ENCODE peak calls at places on chromosomes 2 and 18, in seven cellular contexts. I is testis, P is mammary epithelial cell, Y is aorta, E is adrenal gland, K is PC-3, L is stomach. U is an unnamed sample.

GRCh38 chr2:112481528-112482228 is at the start of gene TTL:
- DNase-seq in I (peak; percentile 77), P (peak; percentile 70), Y (peak; percentile 82), E (peak; percentile 73), K (peak; percentile 76), L (peak; percentile 78), U (peak; percentile 87)

GRCh38 chr18:32724071-32724696 is 48.6 kb downstream of the KLHL14 start:
- DNase-seq in I (no peak), P (no peak), Y (no peak), E (no peak), K (no peak), L (no peak), U (no peak)

GRCh38 chr2:24380687-24381271 is 20.4 kb upstream of the ITSN2 start:
- DNase-seq in I (no peak), P (no peak), Y (no peak), E (peak; percentile 73), K (no peak), L (no peak), U (no peak)

GRCh38 chr2:235939471-235939870 is 228.7 kb downstream of the GBX2 start:
- DNase-seq in I (no peak), P (no peak), Y (no peak), E (no peak), K (no peak), L (no peak), U (no peak)

GRCh38 chr2:222859786-222860726 is 780 bp upstream of the ACSL3 start:
- DNase-seq in I (peak; percentile 39), P (peak; percentile 98), Y (peak; percentile 51), E (peak; percentile 65), K (peak; percentile 97), L (peak; percentile 68), U (no peak)

GRCh38 chr2:67919490-67919889 is 143.3 kb downstream of the C1D start:
- DNase-seq in I (no peak), P (no peak), Y (no peak), E (no peak), K (no peak), L (no peak), U (no peak)

GRCh38 chr2:88765154-88765948 is 73.9 kb downstream of the RPIA start:
- DNase-seq in I (peak; percentile 90), P (peak; percentile 80), Y (no peak), E (peak; percentile 18), K (no peak), L (peak; percentile 58), U (peak; percentile 32)

GRCh38 chr2:149901231-149901859 is 313.8 kb upstream of the MMADHC start:
- DNase-seq in I (no peak), P (no peak), Y (no peak), E (no peak), K (no peak), L (no peak), U (no peak)

GRCh38 chr2:45272549-45273245 is 263.4 kb upstream of the SIX2 start:
- DNase-seq in I (no peak), P (no peak), Y (no peak), E (no peak), K (no peak), L (no peak), U (no peak)

GRCh38 chr2:237097326-237097910 is 11.7 kb downstream of the COPS8 start:
- DNase-seq in I (no peak), P (peak; percentile 25), Y (no peak), E (no peak), K (no peak), L (no peak), U (no peak)

GRCh38 chr2:124325667-124326425 is 300.8 kb downstream of the CNTNAP5 start:
- DNase-seq in I (no peak), P (no peak), Y (no peak), E (no peak), K (no peak), L (no peak), U (no peak)

GRCh38 chr2:240565267-240566202 is 2.7 kb upstream of the RNPEPL1 start:
- DNase-seq in I (peak; percentile 69), P (peak; percentile 72), Y (peak; percentile 90), E (peak; percentile 92), K (peak; percentile 76), L (peak; percentile 91), U (peak; percentile 97)

GRCh38 chr2:73886357-73886756 is 6.5 kb upstream of the ACTG2 start:
- DNase-seq in I (no peak), P (no peak), Y (no peak), E (no peak), K (no peak), L (no peak), U (no peak)

GRCh38 chr18:11323359-11323819 is 174.0 kb upstream of the PIEZO2 start:
- DNase-seq in I (peak; percentile 38), P (peak; percentile 14), Y (peak; percentile 57), E (peak; percentile 74), K (peak; percentile 12), L (no peak), U (no peak)

GRCh38 chr2:208820289-208820688 is 413.7 kb downstream of the PTH2R start:
- DNase-seq in I (no peak), P (peak; percentile 13), Y (no peak), E (no peak), K (peak; percentile 15), L (no peak), U (no peak)

GRCh38 chr2:174014699-174015070 is 49.5 kb upstream of the SP3 start:
- DNase-seq in I (no peak), P (no peak), Y (no peak), E (no peak), K (no peak), L (no peak), U (no peak)

GRCh38 chr2:31430439-31431165 is 16.1 kb upstream of the XDH start:
- DNase-seq in I (no peak), P (peak; percentile 58), Y (no peak), E (no peak), K (peak; percentile 23), L (no peak), U (no peak)

GRCh38 chr18:77366067-77366724 is 116.5 kb downstream of the GALR1 start:
- DNase-seq in I (no peak), P (no peak), Y (no peak), E (no peak), K (no peak), L (no peak), U (no peak)

GRCh38 chr2:45008296-45009129 is 739 bp downstream of the SIX2 start:
- DNase-seq in I (no peak), P (no peak), Y (peak; percentile 64), E (peak; percentile 53), K (peak; percentile 28), L (peak; percentile 36), U (no peak)

GRCh38 chr2:9234680-9235387 is 28.2 kb downstream of the ASAP2 start:
- DNase-seq in I (no peak), P (peak; percentile 98), Y (peak; percentile 57), E (no peak), K (peak; percentile 96), L (peak; percentile 46), U (no peak)

GRCh38 chr18:78526275-78526674 is 453.3 kb upstream of the SALL3 start:
- DNase-seq in I (no peak), P (no peak), Y (no peak), E (no peak), K (no peak), L (no peak), U (no peak)

GRCh38 chr18:48979944-48980890 is 29.5 kb upstream of the SMAD7 start:
- DNase-seq in I (no peak), P (no peak), Y (no peak), E (peak; percentile 61), K (no peak), L (no peak), U (no peak)

GRCh38 chr2:217842038-217842437 is 160.8 kb downstream of the TNS1 start:
- DNase-seq in I (no peak), P (no peak), Y (no peak), E (no peak), K (no peak), L (no peak), U (no peak)

GRCh38 chr2:75222527-75222926 is 23.2 kb upstream of the TACR1 start:
- DNase-seq in I (no peak), P (no peak), Y (no peak), E (no peak), K (no peak), L (no peak), U (no peak)

GRCh38 chr2:173612354-173612753 is 257.7 kb downstream of the CDCA7 start:
- DNase-seq in I (no peak), P (no peak), Y (no peak), E (no peak), K (no peak), L (no peak), U (no peak)

GRCh38 chr2:8906208-8906607 is 68.8 kb upstream of the KIDINS220 start:
- DNase-seq in I (no peak), P (peak; percentile 87), Y (no peak), E (no peak), K (peak; percentile 70), L (peak; percentile 29), U (no peak)

GRCh38 chr2:195270466-195270865 is 386.6 kb upstream of the SLC39A10 start:
- DNase-seq in I (no peak), P (no peak), Y (no peak), E (no peak), K (no peak), L (no peak), U (no peak)

GRCh38 chr18:8901019-8901418 is 195.7 kb downstream of the MTCL1 start:
- DNase-seq in I (no peak), P (no peak), Y (no peak), E (no peak), K (peak; percentile 17), L (no peak), U (no peak)
- H3K4me1 ChIP-seq in I (no peaks in the 10 kb centered on the region), P (peaks cover 3% of the 10 kb centered on the region), Y (no peaks in the 10 kb centered on the region), E (no peaks in the 10 kb centered on the region), K (no peaks in the 10 kb centered on the region), L (no peaks in the 10 kb centered on the region), U (no peaks in the 10 kb centered on the region)

GRCh38 chr18:50338676-50339075 is 36.2 kb upstream of the SKA1 start:
- DNase-seq in I (no peak), P (no peak), Y (no peak), E (no peak), K (no peak), L (no peak), U (no peak)
- H3K4me3 ChIP-seq in I (no peak overlapping the region), P (no peak overlapping the region), Y (no peak overlapping the region), E (no peak overlapping the region), K (no peak overlapping the region), L (no peak overlapping the region), U (no peak overlapping the region)

DNA sequence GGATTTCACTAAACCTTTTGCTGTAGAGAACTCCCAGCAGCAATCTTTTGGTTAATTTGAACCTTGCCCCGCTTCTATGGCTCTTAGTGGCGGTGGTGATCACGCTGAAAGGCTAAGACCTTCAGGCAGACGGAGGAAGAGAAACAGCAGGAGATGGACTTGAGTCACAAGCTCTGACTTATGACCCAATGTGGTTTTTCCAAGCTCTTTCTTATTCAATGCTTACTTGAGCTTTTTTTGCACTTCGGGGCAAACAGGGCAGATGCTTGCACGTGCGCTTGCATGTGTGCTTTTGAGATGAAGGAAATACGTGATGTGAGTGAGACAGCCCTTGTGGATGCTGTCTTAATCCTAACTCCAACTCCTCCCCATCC is 21.4 kb downstream of the TRIB2 start:
- DNase-seq in I (no peak), P (no peak), Y (no peak), E (no peak), K (no peak), L (no peak), U (no peak)
- H3K4me1 ChIP-seq in I (peaks cover 57% of the 10 kb centered on the region), P (no peaks in the 10 kb centered on the region), Y (no peaks in the 10 kb centered on the region), E (peaks cover 8% of the 10 kb centered on the region), K (peaks cover 13% of the 10 kb centered on the region), L (peaks cover 57% of the 10 kb centered on the region), U (no peaks in the 10 kb centered on the region)

DNA sequence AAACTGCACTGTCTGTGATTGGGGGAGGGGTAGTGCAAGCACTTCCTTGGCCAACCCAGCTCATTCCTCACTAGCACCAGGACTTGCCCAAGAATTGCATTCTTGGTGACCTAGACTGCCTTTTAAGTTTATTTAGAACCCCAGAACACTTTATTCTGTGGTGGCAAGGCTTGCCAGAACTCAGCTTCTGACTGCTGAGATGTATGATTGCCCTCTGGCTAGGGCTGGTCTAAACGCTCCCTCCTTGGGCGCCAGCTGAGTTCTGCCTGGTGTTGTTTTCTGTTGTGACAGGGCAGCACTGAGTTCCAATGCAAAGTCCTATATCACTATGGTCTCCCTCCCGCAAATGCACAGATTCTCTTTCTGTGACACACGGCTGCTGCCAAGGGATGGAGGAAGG is 247.7 kb downstream of the ZNF385B start:
- DNase-seq in I (no peak), P (peak; percentile 23), Y (no peak), E (no peak), K (no peak), L (no peak), U (no peak)
- H3K4me3 ChIP-seq in I (no peak overlapping the region), P (no peak overlapping the region), Y (no peak overlapping the region), E (no peak overlapping the region), K (no peak overlapping the region), L (no peak overlapping the region), U (no peak overlapping the region)

U was measured in Peyer's patch.